ENCODE peak calls at places on chromosomes 2 and 18, in six cellular contexts. Y is stimulated activated CD4-positive, alpha-beta T cell treated with anti-CD3 and anti-CD28 coated beads, Interleukin-1b, Interleukin-23, amount 100 ng/mL, for 48 hours; F is endothelial cell; H is activated T-cell treated with anti-CD3 and anti-CD28 coated beads, Interleukin-2, amount 50 U/mL, for 1 hour; D is GM12864; T is stomach. W is an unnamed sample.

GRCh38 chr18:70468861-70469570 is 180.2 kb downstream of the SOCS6 start:
- DNase-seq in D (no peak), H (no peak), F (no peak), Y (no peak), T (no peak), W (no peak)

GRCh38 chr2:145992572-145992971 is 1472.7 kb upstream of the ZEB2 start:
- DNase-seq in T (no peak), Y (no peak), H (no peak), D (no peak), F (no peak), W (no peak)

GRCh38 chr2:202194418-202194817 is 44.0 kb downstream of the SUMO1 start:
- DNase-seq in T (no peak), Y (no peak), H (no peak), F (no peak), D (no peak), W (no peak)

GRCh38 chr2:143937563-143938346 is 582.2 kb downstream of the ZEB2 start:
- DNase-seq in T (no peak), D (no peak), Y (no peak), F (peak), H (no peak), W (peak)

GRCh38 chr2:7829241-7829640 is 852.6 kb upstream of the ID2 start:
- DNase-seq in F (no peak), D (no peak), H (no peak), T (no peak), Y (no peak), W (no peak)

GRCh38 chr18:60064271-60064670 is 164.5 kb downstream of the PMAIP1 start:
- DNase-seq in H (no peak), T (no peak), Y (no peak), D (no peak), F (no peak), W (no peak)

GRCh38 chr18:9130806-9131205 is 5.8 kb upstream of the ANKRD12 start:
- DNase-seq in Y (no peak), F (no peak), H (no peak), T (no peak), D (no peak), W (no peak)

GRCh38 chr2:147327636-147328035 is 517.2 kb upstream of the ACVR2A start:
- DNase-seq in Y (peak), T (no peak), D (no peak), F (no peak), H (no peak), W (no peak)

GRCh38 chr2:176110975-176111663 is 4.0 kb downstream of the HOXD11 start:
- DNase-seq in Y (no peak), F (peak), D (no peak), H (no peak), T (no peak), W (peak)

GRCh38 chr18:47260138-47260923 is 8.9 kb upstream of the SKOR2 start:
- DNase-seq in Y (no peak), T (peak), D (no peak), F (peak), H (no peak), W (peak)

GRCh38 chr2:192007819-192008218 is 160.9 kb upstream of the CAVIN2 start:
- DNase-seq in H (no peak), T (no peak), F (no peak), D (no peak), Y (no peak), W (no peak)

GRCh38 chr2:102436284-102436683 is 13.3 kb downstream of the IL18RAP start:
- DNase-seq in F (peak), D (no peak), H (no peak), Y (peak), T (no peak), W (no peak)

GRCh38 chr2:174699993-174700766 is 64.1 kb downstream of the CHRNA1 start:
- DNase-seq in D (peak), F (peak), T (no peak), H (no peak), Y (no peak), W (peak)

GRCh38 chr2:127095784-127096183 is 11.2 kb downstream of the BIN1 start:
- DNase-seq in Y (no peak), D (no peak), T (no peak), F (no peak), H (no peak), W (no peak)

GRCh38 chr2:71796174-71796592 is 342.8 kb downstream of the DYSF start:
- DNase-seq in T (no peak), Y (no peak), D (no peak), F (no peak), H (no peak), W (peak)

GRCh38 chr18:37368110-37368812 is 197.3 kb downstream of the CELF4 start:
- DNase-seq in D (no peak), F (no peak), H (no peak), Y (no peak), T (no peak), W (no peak)

GRCh38 chr2:158777077-158777476 is 18.0 kb upstream of the DAPL1 start:
- DNase-seq in F (no peak), H (no peak), D (no peak), Y (no peak), T (no peak), W (no peak)

GRCh38 chr2:101418704-101419663 is 31.7 kb upstream of the CREG2 start:
- DNase-seq in D (peak), F (peak), Y (peak), H (no peak), T (peak), W (peak)

GRCh38 chr2:148124271-148124670 is 103.4 kb downstream of the MBD5 start:
- DNase-seq in T (no peak), D (no peak), F (no peak), H (no peak), Y (no peak), W (peak)

GRCh38 chr2:41930807-41931566 is 116.8 kb upstream of the PKDCC start:
- DNase-seq in H (no peak), F (no peak), T (no peak), Y (no peak), D (no peak), W (no peak)

GRCh38 chr18:28582724-28583123 is 405.8 kb upstream of the CDH2 start:
- DNase-seq in T (no peak), F (no peak), Y (no peak), H (no peak), D (no peak), W (no peak)

W was measured in mesendoderm.